ENCODE peak calls at places on chromosomes 3 and 15, in eight cellular contexts. J is endothelial cell of umbilical vein, M is PC-3, P is kidney, A is mammary epithelial cell, Q is mesenchymal stem cell, I is GM23248, Z is trophoblast cell. O is an unnamed sample. For H3K9me3, the result is how much of the 10 kb centered on the place peaks cover.

GRCh38 chr3:95343228-95343627 is 1280.4 kb downstream of the NSUN3 start:
- DNase-seq in I (no peak), J (no peak), P (no peak), M (peak), A (no peak), Z (no peak), Q (no peak), O (no peak)

GRCh38 chr3:36837089-36837488 is 72.7 kb upstream of the DCLK3 start:
- DNase-seq in A (no peak), M (no peak), P (no peak), Z (no peak), Q (no peak), J (peak), I (no peak), O (no peak)

GRCh38 chr3:108879915-108880314 is 57.3 kb downstream of the TRAT1 start:
- DNase-seq in Q (no peak), I (no peak), M (peak), J (no peak), A (no peak), Z (no peak), P (no peak), O (no peak)

GRCh38 chr3:154779571-154779970 is 300.5 kb upstream of the MME start:
- DNase-seq in Z (no peak), I (peak), Q (peak), P (no peak), M (peak), J (no peak), A (peak), O (peak)

GRCh38 chr3:105177558-105177957 is 189.2 kb upstream of the ALCAM start:
- DNase-seq in I (peak), P (no peak), Z (no peak), Q (no peak), M (no peak), A (no peak), J (no peak), O (peak)

GRCh38 chr15:58473720-58474119 is 41.9 kb downstream of the LIPC start:
- DNase-seq in I (peak), J (peak), A (peak), Q (peak), Z (no peak), P (no peak), M (peak), O (peak)

GRCh38 chr3:106317141-106318055 is 448.6 kb upstream of the CBLB start:
- DNase-seq in I (no peak), Q (no peak), J (no peak), M (no peak), A (no peak), P (no peak), Z (no peak), O (no peak)

GRCh38 chr3:143119009-143119914 is at the start of gene CHST2:
- DNase-seq in J (peak), P (peak), Q (peak), Z (peak), M (peak), I (peak), A (peak), O (peak)

GRCh38 chr3:193870376-193871092 is 265.4 kb upstream of the HES1 start:
- DNase-seq in P (no peak), I (no peak), J (no peak), M (peak), Z (peak), Q (peak), A (peak), O (no peak)

GRCh38 chr15:90598053-90598577 is 68.4 kb downstream of the CRTC3 start:
- DNase-seq in P (peak), A (no peak), J (peak), Z (no peak), I (no peak), Q (peak), M (no peak), O (no peak)

GRCh38 chr3:108907194-108907593 is 46.5 kb downstream of the GUCA1C start:
- DNase-seq in Q (no peak), I (peak), P (no peak), J (no peak), A (no peak), M (no peak), Z (no peak), O (peak)

GRCh38 chr15:86892774-86893449 is 813.2 kb downstream of the AGBL1 start:
- DNase-seq in A (peak), J (no peak), P (no peak), Q (peak), M (peak), I (no peak), Z (no peak), O (no peak)

GRCh38 chr15:85854345-85855097 is 59.8 kb upstream of the KLHL25 start:
- DNase-seq in Q (peak), A (peak), I (peak), J (peak), M (peak), Z (no peak), P (no peak), O (peak)

GRCh38 chr15:27412413-27412812 is 441.4 kb downstream of the GABRG3 start:
- DNase-seq in Z (no peak), P (no peak), I (no peak), J (no peak), M (no peak), A (no peak), Q (no peak), O (no peak)

GRCh38 chr3:184715943-184716651 is 4.2 kb upstream of the MAGEF1 start:
- DNase-seq in A (no peak), I (peak), Q (no peak), P (no peak), J (no peak), Z (no peak), M (no peak), O (peak)

GRCh38 chr15:60496853-60497252 is 17.9 kb upstream of the ICE2 start:
- DNase-seq in J (no peak), A (no peak), Z (no peak), P (no peak), I (no peak), M (no peak), Q (no peak), O (no peak)

GRCh38 chr15:70071799-70072198 is 25.9 kb downstream of the TLE3 start:
- DNase-seq in Z (no peak), M (no peak), P (peak), I (no peak), J (no peak), A (no peak), Q (no peak), O (no peak)

GRCh38 chr15:95485367-95485766 is 845.1 kb upstream of the NR2F2 start:
- DNase-seq in M (no peak), I (no peak), P (no peak), Q (no peak), J (no peak), Z (no peak), A (no peak), O (no peak)

GRCh38 chr3:72797773-72798543 is 50.3 kb downstream of the SHQ1 start:
- DNase-seq in I (peak), P (no peak), J (peak), A (no peak), Z (peak), M (no peak), Q (peak), O (no peak)

DNA sequence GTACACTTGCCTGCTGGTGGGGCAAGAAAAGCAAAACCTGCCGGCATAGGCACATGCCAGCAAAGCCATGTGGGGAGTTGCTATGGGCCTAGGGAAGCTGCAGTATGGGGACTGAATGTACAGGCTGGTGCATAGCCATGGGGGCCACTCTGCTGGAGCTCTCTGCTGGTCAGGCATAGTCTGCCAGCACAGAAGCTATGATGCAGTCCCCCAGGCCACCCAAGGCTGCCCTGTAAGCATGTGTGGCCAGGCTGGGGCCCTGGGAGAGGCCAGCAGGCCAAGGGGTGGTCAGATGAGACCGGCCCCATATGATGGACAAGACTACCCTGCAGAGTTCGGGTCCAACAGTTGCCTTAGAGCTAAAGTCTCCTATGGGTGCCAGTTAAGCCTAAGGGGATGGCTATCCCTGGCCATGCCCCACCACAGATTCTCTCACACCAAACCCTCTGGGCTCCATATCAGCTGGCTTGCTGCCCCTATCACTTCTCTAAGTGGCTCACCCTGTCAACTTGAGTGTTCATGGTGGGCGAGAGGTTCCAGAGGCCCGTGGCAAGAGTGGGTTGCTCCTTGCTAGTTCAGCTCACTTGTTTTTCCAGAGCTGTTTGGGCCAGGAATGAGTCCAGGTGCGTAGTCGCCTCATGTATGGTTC is 41.8 kb downstream of the CEP63 start:
- DNase-seq in P (no peak), Q (no peak), M (no peak), A (no peak), Z (no peak), I (no peak), J (no peak), O (no peak)
- H3K9me3 ChIP-seq in P (under half), Q (under half), M (under half), A (under half), Z (under half), I (under half), J (under half), O (under half)

GRCh38 chr15:40487816-40488682 is 17.3 kb downstream of the CHST14 start:
- DNase-seq in J (no peak), P (peak), A (no peak), M (no peak), Q (no peak), Z (peak), I (no peak), O (no peak)

GRCh38 chr15:40481671-40482070 is 10.9 kb downstream of the CHST14 start:
- DNase-seq in M (no peak), I (peak), P (no peak), Z (no peak), J (no peak), Q (no peak), A (no peak), O (peak)

GRCh38 chr15:40489274-40490175 is 18.7 kb downstream of the CHST14 start:
- DNase-seq in J (no peak), A (no peak), I (no peak), Z (peak), Q (no peak), M (no peak), P (peak), O (no peak)

GRCh38 chr15:40483919-40484318 is 13.1 kb downstream of the CHST14 start:
- DNase-seq in Z (no peak), I (no peak), J (no peak), Q (no peak), A (no peak), P (no peak), M (no peak), O (no peak)

DNA sequence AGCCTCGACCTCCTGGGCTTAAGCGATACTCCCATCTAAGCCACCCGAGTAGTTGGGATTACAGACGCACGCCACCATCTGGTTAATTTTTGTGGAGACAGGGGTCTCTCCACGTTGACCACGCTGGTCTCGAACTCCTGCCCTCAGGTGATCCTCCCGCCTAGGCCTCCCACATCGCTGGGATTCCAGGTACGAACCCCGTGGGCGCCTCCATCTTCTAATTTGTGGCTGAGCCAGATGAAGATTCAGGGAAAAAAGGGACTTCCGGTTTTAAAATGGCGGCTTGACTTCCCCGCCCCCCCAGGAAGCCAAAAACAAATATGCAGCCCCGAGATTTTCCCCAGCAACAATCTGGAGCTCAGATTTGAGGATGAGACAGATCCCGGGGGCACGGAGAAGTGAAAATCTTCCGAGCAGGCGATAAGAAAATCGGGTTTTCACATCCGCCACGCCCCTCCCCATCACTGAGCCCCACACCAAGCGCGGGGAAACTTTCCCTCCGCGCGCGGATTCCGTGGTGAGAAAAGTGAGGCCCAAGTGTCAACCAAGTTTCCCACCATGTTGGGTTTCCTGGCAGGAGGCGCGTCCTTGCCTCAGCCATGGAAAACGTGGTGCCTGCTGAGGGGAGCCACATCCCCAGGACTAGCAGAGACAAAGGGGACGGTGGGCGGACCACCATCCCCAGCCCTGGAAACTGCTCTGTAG is 15.4 kb downstream of the CHST14 start:
- DNase-seq in M (no peak), Z (no peak), I (no peak), A (no peak), P (peak), J (no peak), Q (no peak), O (no peak)
- H3K4me3 ChIP-seq in M (no peak), Z (no peak), I (no peak), A (no peak), P (no peak), J (no peak), Q (no peak), O (no peak)

GRCh38 chr15:55742498-55742926 is 440 bp downstream of the PRTG start:
- DNase-seq in J (peak), M (no peak), I (peak), P (peak), Q (peak), A (no peak), Z (no peak), O (peak)
- H3K9ac ChIP-seq in J (peak), M (peak), I (peak), P (no peak), Q (peak), A (no peak), Z (peak), O (peak)

DNA sequence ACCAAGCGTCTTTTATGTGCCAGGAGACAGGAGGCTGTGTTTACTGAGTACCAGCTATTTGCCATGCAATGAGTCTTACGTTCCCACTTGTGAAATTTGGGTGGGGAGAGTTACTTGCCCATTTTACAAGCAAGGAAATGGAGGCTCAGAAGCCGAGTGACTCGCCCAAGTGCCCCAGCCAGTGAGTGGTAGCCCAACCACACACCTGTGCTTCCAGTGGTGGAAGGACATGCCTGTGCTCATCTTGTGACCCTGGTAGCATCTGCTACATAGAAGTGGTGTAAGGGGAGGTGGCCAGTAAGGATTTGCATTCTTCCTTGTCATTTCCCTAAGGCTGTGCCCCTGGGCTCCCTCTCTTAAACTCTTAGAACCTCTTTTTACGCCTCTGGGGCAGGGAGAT is 49.3 kb downstream of the FBLN2 start:
- DNase-seq in M (peak), Z (no peak), I (no peak), P (no peak), Q (no peak), A (peak), J (no peak), O (no peak)
- H3K9me3 ChIP-seq in M (under half), Z (under half), I (under half), P (under half), Q (under half), A (under half), J (under half), O (under half)

GRCh38 chr15:101676965-101677364 is 24.8 kb upstream of the TM2D3 start:
- DNase-seq in P (no peak), M (no peak), J (no peak), Q (peak), I (peak), Z (no peak), A (no peak), O (peak)

GRCh38 chr15:101672298-101672697 is 20.1 kb upstream of the TM2D3 start:
- DNase-seq in M (no peak), I (no peak), P (no peak), A (no peak), Q (no peak), J (no peak), Z (no peak), O (no peak)

GRCh38 chr15:101679861-101680260 is 27.7 kb upstream of the TM2D3 start:
- DNase-seq in M (no peak), I (no peak), P (no peak), Q (no peak), J (no peak), A (no peak), Z (no peak), O (no peak)

GRCh38 chr15:101675015-101675414 is 22.8 kb upstream of the TM2D3 start:
- DNase-seq in P (no peak), Z (no peak), A (peak), M (peak), I (peak), Q (peak), J (no peak), O (peak)

GRCh38 chr15:101675796-101676582 is 23.8 kb upstream of the TM2D3 start:
- DNase-seq in M (peak), P (no peak), A (peak), I (peak), Z (no peak), J (peak), Q (peak), O (peak)
- H3K4me3 ChIP-seq in M (no peak), P (no peak), A (no peak), I (peak), Z (no peak), J (no peak), Q (no peak), O (peak)